ENCODE peak calls at places on chromosomes 2 and 18, in five cellular contexts. One of them, this sample, is unnamed.

GRCh38 chr2:120656273-120656960 is 79.3 kb upstream of the GLI2 start:
- DNase-seq in endodermal cell: peak; percentile 17
- DNase-seq in psoas muscle: no peak
- DNase-seq in spleen: no peak
- DNase-seq in endothelial cell: no peak
- DNase-seq in this sample: no peak

GRCh38 chr2:235314371-235314915 is 179.4 kb upstream of the AGAP1 start:
- DNase-seq in endodermal cell: no peak
- DNase-seq in psoas muscle: no peak
- DNase-seq in spleen: no peak
- DNase-seq in endothelial cell: no peak
- DNase-seq in this sample: no peak

GRCh38 chr2:208072250-208072892 is 47.0 kb upstream of the PLEKHM3 start:
- DNase-seq in endodermal cell: peak; percentile 93
- DNase-seq in psoas muscle: peak; percentile 55
- DNase-seq in spleen: peak; percentile 78
- DNase-seq in endothelial cell: peak; percentile 80
- DNase-seq in this sample: peak; percentile 67

GRCh38 chr2:150483532-150483931 is 3.9 kb downstream of the RND3 start:
- DNase-seq in endodermal cell: no peak
- DNase-seq in psoas muscle: no peak
- DNase-seq in spleen: no peak
- DNase-seq in endothelial cell: no peak
- DNase-seq in this sample: no peak

GRCh38 chr2:70931376-70932000 is 4.2 kb upstream of the ATP6V1B1 start:
- DNase-seq in endodermal cell: peak; percentile 66
- DNase-seq in psoas muscle: no peak
- DNase-seq in spleen: no peak
- DNase-seq in endothelial cell: no peak
- DNase-seq in this sample: peak; percentile 9

GRCh38 chr2:161428240-161428587 is 12.1 kb downstream of the TBR1 start:
- DNase-seq in endodermal cell: no peak
- DNase-seq in psoas muscle: no peak
- DNase-seq in spleen: no peak
- DNase-seq in endothelial cell: no peak
- DNase-seq in this sample: no peak

GRCh38 chr2:231243883-231244282 is 45.5 kb downstream of the ARMC9 start:
- DNase-seq in endodermal cell: no peak
- DNase-seq in psoas muscle: no peak
- DNase-seq in spleen: no peak
- DNase-seq in endothelial cell: no peak
- DNase-seq in this sample: no peak

GRCh38 chr2:162473-163135 is 101.2 kb downstream of the SH3YL1 start:
- DNase-seq in endodermal cell: no peak
- DNase-seq in psoas muscle: no peak
- DNase-seq in spleen: no peak
- DNase-seq in endothelial cell: no peak
- DNase-seq in this sample: no peak

GRCh38 chr2:229909090-229909489 is 12.7 kb downstream of the TRIP12 start:
- DNase-seq in endodermal cell: no peak
- DNase-seq in psoas muscle: no peak
- DNase-seq in spleen: no peak
- DNase-seq in endothelial cell: no peak
- DNase-seq in this sample: no peak

GRCh38 chr2:79512442-79513401 is at the start of gene CTNNA2:
- DNase-seq in endodermal cell: peak; percentile 95
- DNase-seq in psoas muscle: no peak
- DNase-seq in spleen: peak; percentile 75
- DNase-seq in endothelial cell: peak; percentile 90
- DNase-seq in this sample: peak; percentile 77
- TF ChIP-seq CTCF in endodermal cell: peak; percentile 69
- TF ChIP-seq CTCF in psoas muscle: no peak
- TF ChIP-seq CTCF in spleen: no peak
- TF ChIP-seq CTCF in endothelial cell: peak; percentile 62
- TF ChIP-seq CTCF in this sample: no peak

GRCh38 chr2:125168442-125168841 is 1143.4 kb downstream of the CNTNAP5 start:
- DNase-seq in endodermal cell: no peak
- DNase-seq in psoas muscle: no peak
- DNase-seq in spleen: no peak
- DNase-seq in endothelial cell: no peak
- DNase-seq in this sample: no peak
- TF ChIP-seq CTCF in endodermal cell: no peak
- TF ChIP-seq CTCF in psoas muscle: no peak
- TF ChIP-seq CTCF in spleen: no peak
- TF ChIP-seq CTCF in endothelial cell: no peak
- TF ChIP-seq CTCF in this sample: no peak

DNA sequence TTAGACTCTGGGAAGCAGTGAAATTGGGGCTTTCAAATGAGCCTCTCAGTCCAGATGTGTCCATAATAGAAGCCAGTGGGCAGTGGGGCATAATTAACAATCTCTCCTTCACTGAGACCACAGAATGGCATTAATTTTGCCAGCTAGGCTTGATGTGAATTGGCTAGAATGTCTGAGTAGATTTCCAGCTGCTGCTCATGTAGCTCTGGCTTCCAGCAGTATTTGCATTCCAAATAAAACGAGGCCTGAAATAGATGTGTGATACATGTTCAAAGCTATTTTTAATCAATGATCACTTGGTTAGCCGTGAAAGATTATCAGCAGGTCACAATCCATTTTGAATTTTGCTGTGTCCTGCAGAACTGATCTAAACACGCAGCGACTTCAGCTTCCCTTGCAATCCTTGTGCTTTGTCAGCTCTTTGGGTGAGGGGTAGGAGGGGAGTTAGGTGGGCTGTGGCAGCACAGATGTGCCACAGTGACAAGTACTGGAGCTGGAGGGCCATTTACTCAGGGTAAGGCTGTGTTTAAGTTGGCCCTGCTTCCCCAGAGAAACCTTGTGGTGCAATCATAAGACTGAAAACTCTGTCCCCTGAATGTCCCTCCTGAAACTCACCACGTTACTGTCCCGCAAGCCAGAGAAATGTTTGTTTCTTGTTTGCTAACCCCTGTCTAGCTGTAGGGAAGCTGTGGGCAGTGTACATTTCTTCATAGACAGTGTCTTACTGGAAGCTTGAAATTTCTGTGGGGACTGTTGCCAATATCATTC is 56.8 kb upstream of the TMEM178A start:
- DNase-seq in endodermal cell: no peak
- DNase-seq in psoas muscle: no peak
- DNase-seq in spleen: no peak
- DNase-seq in endothelial cell: no peak
- DNase-seq in this sample: no peak
- TF ChIP-seq CTCF in endodermal cell: no peak
- TF ChIP-seq CTCF in psoas muscle: no peak
- TF ChIP-seq CTCF in spleen: no peak
- TF ChIP-seq CTCF in endothelial cell: no peak
- TF ChIP-seq CTCF in this sample: no peak

GRCh38 chr18:51028201-51028805 is 1.7 kb upstream of the SMAD4 start:
- DNase-seq in endodermal cell: peak; percentile 57
- DNase-seq in psoas muscle: no peak
- DNase-seq in spleen: no peak
- DNase-seq in endothelial cell: no peak
- DNase-seq in this sample: peak; percentile 34
- TF ChIP-seq CTCF in endodermal cell: peak; percentile 29
- TF ChIP-seq CTCF in psoas muscle: no peak
- TF ChIP-seq CTCF in spleen: no peak
- TF ChIP-seq CTCF in endothelial cell: no peak
- TF ChIP-seq CTCF in this sample: peak; percentile 31